ENCODE peak calls at places on chromosomes 2 and 18, in six cellular contexts. M is kidney tubule cell; B is mammary epithelial cell; K is stimulated activated CD4-positive, alpha-beta T cell treated with anti-CD3 and anti-CD28 coated beads, Interleukin-4, amount 100 ng/mL, for 24 hours; F is RWPE1; J is SK-MEL-5. P is an unnamed sample.

GRCh38 chr2:188869560-188869959 is 104.6 kb upstream of the COL3A1 start:
- DNase-seq in M (no peak), K (no peak), B (no peak), J (no peak), F (no peak), P (no peak)

GRCh38 chr2:235505210-235505741 is 11.4 kb downstream of the AGAP1 start:
- DNase-seq in M (no peak), B (no peak), K (no peak), J (no peak), F (no peak), P (no peak)

GRCh38 chr2:182893666-182894065 is 27.2 kb upstream of the FRZB start:
- DNase-seq in F (no peak), J (no peak), K (no peak), B (no peak), M (no peak), P (no peak)

GRCh38 chr2:41768301-41768700 is 279.5 kb upstream of the PKDCC start:
- DNase-seq in F (no peak), J (no peak), M (no peak), B (no peak), K (no peak), P (no peak)

GRCh38 chr2:221034973-221035372 is 537.1 kb downstream of the EPHA4 start:
- DNase-seq in B (no peak), F (no peak), K (no peak), M (no peak), J (no peak), P (no peak)

GRCh38 chr18:48229445-48230052 is 179.6 kb downstream of the ZBTB7C start:
- DNase-seq in F (no peak), M (no peak), B (no peak), K (no peak), J (no peak), P (no peak)

GRCh38 chr2:72999729-73000725 is 71.5 kb downstream of the SFXN5 start:
- DNase-seq in F (peak), B (peak), K (no peak), J (no peak), M (peak), P (no peak)

GRCh38 chr2:113894156-113894743 is 4.4 kb downstream of the ACTR3 start:
- DNase-seq in J (peak), F (peak), B (peak), K (no peak), M (peak), P (no peak)

GRCh38 chr2:71712179-71712818 is 258.9 kb downstream of the DYSF start:
- DNase-seq in B (no peak), M (no peak), K (no peak), F (no peak), J (no peak), P (no peak)

GRCh38 chr2:135985018-135985825 is at the start of gene DARS1:
- DNase-seq in J (peak), B (peak), M (peak), K (peak), F (peak), P (no peak)

GRCh38 chr18:58580623-58581022 is 48.3 kb downstream of the ALPK2 start:
- DNase-seq in K (no peak), F (no peak), J (no peak), M (peak), B (no peak), P (no peak)

GRCh38 chr2:180352620-180353019 is 345.5 kb upstream of the CWC22 start:
- DNase-seq in B (no peak), F (no peak), M (no peak), J (no peak), K (no peak), P (no peak)

GRCh38 chr2:172647439-172647838 is 88.2 kb upstream of the RAPGEF4 start:
- DNase-seq in B (no peak), J (no peak), K (no peak), M (no peak), F (no peak), P (no peak)

GRCh38 chr2:42171396-42171971 is 2.3 kb downstream of the EML4 start:
- DNase-seq in F (no peak), B (no peak), M (no peak), J (no peak), K (peak), P (no peak)

GRCh38 chr2:173979721-173980351 is 14.7 kb upstream of the SP3 start:
- DNase-seq in F (no peak), J (no peak), B (no peak), M (no peak), K (no peak), P (no peak)

GRCh38 chr2:208006833-208007232 is 18.5 kb downstream of the PLEKHM3 start:
- DNase-seq in F (peak), B (peak), M (peak), K (no peak), J (no peak), P (no peak)

GRCh38 chr18:8504451-8504850 is 104.8 kb upstream of the RAB12 start:
- DNase-seq in K (no peak), J (no peak), M (no peak), B (no peak), F (no peak), P (no peak)

GRCh38 chr2:54409752-54410151 is 46.4 kb upstream of the SPTBN1 start:
- DNase-seq in B (no peak), M (no peak), K (no peak), F (no peak), J (peak), P (no peak)

GRCh38 chr2:85853499-85854165 is 35.2 kb downstream of the ST3GAL5 start:
- DNase-seq in M (no peak), F (no peak), K (peak), J (no peak), B (no peak), P (no peak)

GRCh38 chr2:119958642-119959268 is 54.1 kb upstream of the EPB41L5 start:
- DNase-seq in K (no peak), F (no peak), J (no peak), B (peak), M (peak), P (no peak)

GRCh38 chr18:35415511-35416427 is 38.6 kb upstream of the ZNF396 start:
- DNase-seq in K (no peak), F (no peak), J (no peak), B (no peak), M (no peak), P (no peak)

GRCh38 chr2:195763866-195764265 is 106.8 kb downstream of the SLC39A10 start:
- DNase-seq in F (no peak), M (no peak), J (no peak), K (no peak), B (no peak), P (no peak)

GRCh38 chr2:142254057-142254456 is 123.2 kb upstream of the LRP1B start:
- DNase-seq in B (no peak), F (no peak), K (no peak), J (no peak), M (no peak), P (no peak)

GRCh38 chr2:117983040-117983439 is 30.8 kb downstream of the CCDC93 start:
- DNase-seq in B (no peak), M (peak), F (no peak), K (no peak), J (no peak), P (no peak)

GRCh38 chr2:43460611-43461396 is 135.0 kb downstream of the THADA start:
- DNase-seq in J (no peak), K (no peak), M (no peak), F (no peak), B (no peak), P (no peak)

GRCh38 chr18:23862071-23862470 is 152.5 kb upstream of the TTC39C start:
- DNase-seq in M (peak), B (peak), J (peak), F (peak), K (no peak), P (peak)

GRCh38 chr2:199499005-199499404 is 41.3 kb upstream of the SATB2 start:
- DNase-seq in F (no peak), K (no peak), M (no peak), B (no peak), J (no peak), P (no peak)

GRCh38 chr2:25043241-25043867 is 1.5 kb downstream of the EFR3B start:
- DNase-seq in J (peak), F (no peak), M (peak), B (no peak), K (peak), P (no peak)

GRCh38 chr2:235263205-235264120 is 230.4 kb upstream of the AGAP1 start:
- DNase-seq in B (peak), K (no peak), J (peak), M (peak), F (peak), P (no peak)

GRCh38 chr2:66805136-66805535 is 370.2 kb downstream of the MEIS1 start:
- DNase-seq in B (no peak), K (no peak), M (no peak), F (no peak), J (no peak), P (no peak)

GRCh38 chr2:16126141-16126968 is 186.0 kb downstream of the MYCN start:
- DNase-seq in J (no peak), K (no peak), B (peak), F (no peak), M (peak), P (peak)

GRCh38 chr2:64062840-64063239 is 43.6 kb upstream of the VPS54 start:
- DNase-seq in M (peak), J (no peak), B (peak), K (no peak), F (no peak), P (no peak)

GRCh38 chr2:34950797-34951196 is 1351.7 kb upstream of the FAM98A start:
- DNase-seq in K (no peak), M (no peak), B (no peak), J (no peak), F (no peak), P (no peak)

GRCh38 chr2:128681351-128681906 is 362.8 kb upstream of the HS6ST1 start:
- DNase-seq in M (no peak), F (no peak), K (no peak), J (no peak), B (no peak), P (peak)

GRCh38 chr2:199463708-199464613 is 6.2 kb upstream of the SATB2 start:
- DNase-seq in M (no peak), F (no peak), B (no peak), J (no peak), K (no peak), P (no peak)

GRCh38 chr18:24530630-24531111 is 70.2 kb downstream of the HRH4 start:
- DNase-seq in M (peak), J (no peak), F (peak), K (no peak), B (peak), P (no peak)

GRCh38 chr2:120641366-120641771 is 94.3 kb upstream of the GLI2 start:
- DNase-seq in J (no peak), B (no peak), K (no peak), M (no peak), F (no peak), P (no peak)

GRCh38 chr2:217918220-217919024 is 84.4 kb downstream of the TNS1 start:
- DNase-seq in B (no peak), F (no peak), M (peak), J (peak), K (no peak), P (no peak)

GRCh38 chr2:174796319-174796771 is 32.1 kb upstream of the CHRNA1 start:
- DNase-seq in K (no peak), M (no peak), J (no peak), B (no peak), F (no peak), P (no peak)